ENCODE peak calls at places on chromosome 9, in four cellular contexts. E, P, W and K are unnamed samples.

GRCh38 chr9:95307538-95307937 is 10.0 kb downstream of the FANCC start:
- DNase-seq in E (no peak), P (no peak), W (no peak), K (no peak)

GRCh38 chr9:124010665-124011321 is 775 bp upstream of the LHX2 start:
- DNase-seq in E (no peak), P (no peak), W (no peak), K (no peak)

GRCh38 chr9:105318729-105319513 is 74.5 kb downstream of the SLC44A1 start:
- DNase-seq in E (no peak), P (no peak), W (no peak), K (no peak)

GRCh38 chr9:10252174-10252573 is 360.6 kb downstream of the PTPRD start:
- DNase-seq in E (no peak), P (no peak), W (no peak), K (peak)

GRCh38 chr9:840343-840742 is 1.2 kb upstream of the DMRT1 start:
- DNase-seq in E (no peak), P (no peak), W (no peak), K (no peak)

GRCh38 chr9:17521456-17521855 is 57.4 kb upstream of the SH3GL2 start:
- DNase-seq in E (no peak), P (no peak), W (no peak), K (no peak)

GRCh38 chr9:134912126-134912840 is 5.4 kb downstream of the FCN1 start:
- DNase-seq in E (no peak), P (no peak), W (no peak), K (no peak)

GRCh38 chr9:135070198-135070951 is 17.1 kb upstream of the OLFM1 start:
- DNase-seq in E (peak), P (no peak), W (no peak), K (no peak)

GRCh38 chr9:20319641-20320337 is 302.5 kb downstream of the MLLT3 start:
- DNase-seq in E (no peak), P (peak), W (no peak), K (no peak)

GRCh38 chr9:121889990-121890563 is 203.0 kb downstream of the TTLL11 start:
- DNase-seq in E (no peak), P (no peak), W (no peak), K (no peak)

GRCh38 chr9:135590486-135591079 is 29.0 kb downstream of the PAEP start:
- DNase-seq in E (peak), P (no peak), W (no peak), K (no peak)